ENCODE peak calls at places on chromosomes 6 and 20, in seven cellular contexts. One of them, this sample, is unnamed.

GRCh38 chr20:33410081-33410742 is 8.9 kb upstream of the CDK5RAP1 start:
- DNase-seq in CD8-positive, alpha-beta T cell: no peak
- DNase-seq in fibroblast of lung: no peak
- DNase-seq in upper lobe of right lung: no peak
- DNase-seq in cardiac fibroblast: no peak
- DNase-seq in NB4: no peak
- DNase-seq in PC-9: no peak
- DNase-seq in this sample: no peak

GRCh38 chr6:104402572-104402971 is 457.1 kb downstream of the HACE1 start:
- DNase-seq in PC-9: peak
- DNase-seq in NB4: no peak
- DNase-seq in CD8-positive, alpha-beta T cell: no peak
- DNase-seq in upper lobe of right lung: no peak
- DNase-seq in cardiac fibroblast: no peak
- DNase-seq in fibroblast of lung: no peak
- DNase-seq in this sample: peak

GRCh38 chr6:124974770-124975377 is 12.6 kb downstream of the RNF217 start:
- DNase-seq in CD8-positive, alpha-beta T cell: no peak
- DNase-seq in PC-9: no peak
- DNase-seq in cardiac fibroblast: no peak
- DNase-seq in upper lobe of right lung: no peak
- DNase-seq in NB4: no peak
- DNase-seq in fibroblast of lung: no peak
- DNase-seq in this sample: no peak

GRCh38 chr6:125951323-125951722 is 5.2 kb upstream of the HINT3 start:
- DNase-seq in fibroblast of lung: no peak
- DNase-seq in CD8-positive, alpha-beta T cell: no peak
- DNase-seq in PC-9: no peak
- DNase-seq in NB4: no peak
- DNase-seq in cardiac fibroblast: peak
- DNase-seq in upper lobe of right lung: no peak
- DNase-seq in this sample: no peak

GRCh38 chr6:17790486-17790885 is 83.8 kb upstream of the NUP153 start:
- DNase-seq in fibroblast of lung: no peak
- DNase-seq in cardiac fibroblast: peak
- DNase-seq in CD8-positive, alpha-beta T cell: no peak
- DNase-seq in PC-9: no peak
- DNase-seq in NB4: peak
- DNase-seq in upper lobe of right lung: no peak
- DNase-seq in this sample: no peak

GRCh38 chr6:44253307-44254101 is 3.8 kb downstream of the SLC35B2 start:
- DNase-seq in cardiac fibroblast: peak
- DNase-seq in CD8-positive, alpha-beta T cell: peak
- DNase-seq in NB4: peak
- DNase-seq in fibroblast of lung: no peak
- DNase-seq in PC-9: peak
- DNase-seq in upper lobe of right lung: no peak
- DNase-seq in this sample: peak

GRCh38 chr20:8223096-8223870 is 91.2 kb downstream of the PLCB1 start:
- DNase-seq in CD8-positive, alpha-beta T cell: no peak
- DNase-seq in NB4: no peak
- DNase-seq in cardiac fibroblast: peak
- DNase-seq in fibroblast of lung: peak
- DNase-seq in PC-9: peak
- DNase-seq in upper lobe of right lung: no peak
- DNase-seq in this sample: peak

GRCh38 chr20:31818376-31818908 is 714 bp upstream of the MYLK2 start:
- DNase-seq in fibroblast of lung: no peak
- DNase-seq in NB4: no peak
- DNase-seq in cardiac fibroblast: no peak
- DNase-seq in PC-9: no peak
- DNase-seq in upper lobe of right lung: peak
- DNase-seq in CD8-positive, alpha-beta T cell: no peak
- DNase-seq in this sample: no peak

GRCh38 chr6:61711849-61712248 is 574.2 kb downstream of the KHDRBS2 start:
- DNase-seq in fibroblast of lung: no peak
- DNase-seq in PC-9: no peak
- DNase-seq in CD8-positive, alpha-beta T cell: no peak
- DNase-seq in NB4: peak
- DNase-seq in upper lobe of right lung: no peak
- DNase-seq in cardiac fibroblast: no peak
- DNase-seq in this sample: no peak

GRCh38 chr6:107600936-107601335 is 111.0 kb downstream of the SOBP start:
- DNase-seq in NB4: no peak
- DNase-seq in PC-9: peak
- DNase-seq in cardiac fibroblast: peak
- DNase-seq in CD8-positive, alpha-beta T cell: no peak
- DNase-seq in fibroblast of lung: peak
- DNase-seq in upper lobe of right lung: no peak
- DNase-seq in this sample: peak

GRCh38 chr20:32474967-32475819 is 109.9 kb downstream of the NOL4L start:
- DNase-seq in upper lobe of right lung: peak
- DNase-seq in fibroblast of lung: peak
- DNase-seq in CD8-positive, alpha-beta T cell: no peak
- DNase-seq in NB4: no peak
- DNase-seq in cardiac fibroblast: peak
- DNase-seq in PC-9: peak
- DNase-seq in this sample: peak

GRCh38 chr6:81204741-81205140 is 547.7 kb downstream of the TENT5A start:
- DNase-seq in NB4: no peak
- DNase-seq in fibroblast of lung: peak
- DNase-seq in CD8-positive, alpha-beta T cell: no peak
- DNase-seq in cardiac fibroblast: peak
- DNase-seq in upper lobe of right lung: no peak
- DNase-seq in PC-9: no peak
- DNase-seq in this sample: no peak

GRCh38 chr6:11912420-11912819 is 99.7 kb upstream of the HIVEP1 start:
- DNase-seq in cardiac fibroblast: no peak
- DNase-seq in upper lobe of right lung: no peak
- DNase-seq in PC-9: no peak
- DNase-seq in CD8-positive, alpha-beta T cell: no peak
- DNase-seq in NB4: peak
- DNase-seq in fibroblast of lung: no peak
- DNase-seq in this sample: peak

GRCh38 chr20:59006864-59007757 is at the start of gene CTSZ:
- DNase-seq in NB4: peak
- DNase-seq in fibroblast of lung: peak
- DNase-seq in CD8-positive, alpha-beta T cell: peak
- DNase-seq in PC-9: no peak
- DNase-seq in cardiac fibroblast: peak
- DNase-seq in upper lobe of right lung: peak
- DNase-seq in this sample: peak

GRCh38 chr6:136466789-136467585 is 83.2 kb downstream of the MAP7 start:
- DNase-seq in fibroblast of lung: no peak
- DNase-seq in CD8-positive, alpha-beta T cell: no peak
- DNase-seq in NB4: no peak
- DNase-seq in upper lobe of right lung: no peak
- DNase-seq in cardiac fibroblast: no peak
- DNase-seq in PC-9: no peak
- DNase-seq in this sample: no peak

GRCh38 chr6:28597217-28597835 is 71.6 kb downstream of the GPX5 start:
- DNase-seq in NB4: peak
- DNase-seq in CD8-positive, alpha-beta T cell: no peak
- DNase-seq in fibroblast of lung: peak
- DNase-seq in upper lobe of right lung: no peak
- DNase-seq in cardiac fibroblast: peak
- DNase-seq in PC-9: peak
- DNase-seq in this sample: peak

GRCh38 chr6:95837890-95838289 is 177.9 kb upstream of the FUT9 start:
- DNase-seq in CD8-positive, alpha-beta T cell: no peak
- DNase-seq in NB4: no peak
- DNase-seq in fibroblast of lung: no peak
- DNase-seq in upper lobe of right lung: no peak
- DNase-seq in PC-9: no peak
- DNase-seq in cardiac fibroblast: no peak
- DNase-seq in this sample: no peak

GRCh38 chr6:113873043-113873667 is 16.0 kb downstream of the MARCKS start:
- DNase-seq in CD8-positive, alpha-beta T cell: no peak
- DNase-seq in PC-9: no peak
- DNase-seq in NB4: peak
- DNase-seq in upper lobe of right lung: peak
- DNase-seq in fibroblast of lung: no peak
- DNase-seq in cardiac fibroblast: no peak
- DNase-seq in this sample: no peak
- TF ChIP-seq CTCF in CD8-positive, alpha-beta T cell: no peak
- TF ChIP-seq CTCF in PC-9: no peak
- TF ChIP-seq CTCF in NB4: no peak
- TF ChIP-seq CTCF in upper lobe of right lung: no peak
- TF ChIP-seq CTCF in fibroblast of lung: no peak
- TF ChIP-seq CTCF in cardiac fibroblast: no peak
- TF ChIP-seq CTCF in this sample: no peak

DNA sequence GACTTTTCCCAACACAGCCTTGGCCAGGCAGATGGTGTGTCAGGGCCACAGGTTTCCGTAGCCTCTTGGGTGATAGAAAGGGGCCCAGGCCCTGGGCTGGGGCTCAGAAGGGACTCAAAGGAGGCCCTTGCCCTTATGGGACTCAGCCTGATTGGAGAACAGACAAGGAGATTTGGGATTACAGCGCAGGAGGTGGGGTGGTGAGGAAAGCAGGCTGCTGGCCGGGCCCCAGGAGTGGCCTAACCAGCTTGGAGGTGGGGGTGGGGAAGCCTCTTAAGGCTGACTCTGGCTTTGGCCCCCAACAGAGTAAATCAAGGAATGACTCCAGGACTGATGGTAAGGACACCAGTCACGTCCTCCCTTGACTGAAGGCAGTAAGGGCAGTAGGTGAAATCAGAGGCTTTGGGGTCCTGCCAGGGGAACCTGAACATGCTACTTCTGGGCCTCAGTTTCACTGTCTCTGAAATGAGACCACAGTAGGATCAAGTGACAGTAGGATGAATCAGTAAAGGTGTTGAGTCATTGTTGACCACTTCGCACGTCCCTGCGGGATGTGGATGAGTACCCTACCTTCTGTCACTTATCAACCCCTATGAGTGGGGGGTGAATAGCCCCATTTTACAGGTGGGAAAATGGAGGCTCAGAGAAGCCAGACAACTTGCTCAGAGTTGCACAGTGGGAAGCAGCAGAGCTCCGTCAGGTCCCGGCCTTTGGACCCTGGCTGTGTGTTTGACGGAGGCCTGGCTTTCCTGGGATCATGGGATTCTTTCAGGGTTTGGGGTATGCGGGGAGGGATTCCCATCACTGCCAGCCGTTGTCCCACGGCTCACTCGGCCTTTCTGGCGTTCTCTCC is 4.5 kb downstream of the SNAI1 start:
- DNase-seq in fibroblast of lung: peak
- DNase-seq in upper lobe of right lung: no peak
- DNase-seq in cardiac fibroblast: no peak
- DNase-seq in CD8-positive, alpha-beta T cell: no peak
- DNase-seq in PC-9: no peak
- DNase-seq in NB4: no peak
- DNase-seq in this sample: no peak
- TF ChIP-seq CTCF in fibroblast of lung: no peak
- TF ChIP-seq CTCF in upper lobe of right lung: no peak
- TF ChIP-seq CTCF in cardiac fibroblast: no peak
- TF ChIP-seq CTCF in CD8-positive, alpha-beta T cell: no peak
- TF ChIP-seq CTCF in PC-9: no peak
- TF ChIP-seq CTCF in NB4: no peak
- TF ChIP-seq CTCF in this sample: no peak

DNA sequence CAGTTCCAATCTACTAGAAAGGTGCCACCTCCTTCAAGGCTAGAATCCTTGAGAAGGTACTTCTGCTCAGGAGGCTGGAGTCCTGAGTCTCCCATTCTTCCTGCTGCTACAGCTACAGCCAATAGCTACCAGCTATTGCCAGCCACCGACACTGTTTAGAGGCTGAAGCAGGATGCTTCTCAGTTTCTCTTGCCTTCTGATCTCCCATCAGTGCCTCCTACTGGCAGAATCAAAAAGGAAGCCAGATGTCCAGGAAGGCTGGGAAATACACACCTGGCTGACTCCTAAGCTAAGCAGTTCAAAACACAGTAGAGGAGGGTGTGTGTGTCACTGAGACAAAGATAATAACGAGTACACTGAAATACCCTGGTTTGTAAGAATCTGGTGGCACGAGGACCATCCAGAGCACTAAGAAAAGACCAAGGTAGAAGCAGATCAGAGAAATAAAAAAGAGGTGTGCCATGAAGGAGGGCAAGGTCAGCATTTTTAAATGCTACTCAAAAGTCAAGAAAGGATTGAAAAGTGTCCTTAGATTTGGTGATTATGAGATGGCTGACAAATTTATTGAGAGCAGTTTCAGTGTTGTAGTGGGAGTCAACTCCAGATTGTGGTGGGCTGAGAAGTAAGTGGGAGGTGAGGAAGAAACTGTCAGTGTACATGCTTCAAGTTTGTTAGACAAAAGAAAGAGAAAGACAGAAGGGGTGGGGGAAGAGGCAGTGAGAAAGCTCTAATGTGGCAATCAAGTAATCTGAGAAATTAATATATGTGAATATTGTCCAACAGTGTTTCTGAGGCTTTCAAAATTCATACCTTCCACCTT is 2.3 kb upstream of the HLA-DMA start:
- DNase-seq in cardiac fibroblast: peak
- DNase-seq in CD8-positive, alpha-beta T cell: no peak
- DNase-seq in PC-9: no peak
- DNase-seq in upper lobe of right lung: no peak
- DNase-seq in fibroblast of lung: no peak
- DNase-seq in NB4: peak
- DNase-seq in this sample: peak
- TF ChIP-seq CTCF in cardiac fibroblast: peak
- TF ChIP-seq CTCF in CD8-positive, alpha-beta T cell: peak
- TF ChIP-seq CTCF in PC-9: peak
- TF ChIP-seq CTCF in upper lobe of right lung: peak
- TF ChIP-seq CTCF in fibroblast of lung: peak
- TF ChIP-seq CTCF in NB4: peak
- TF ChIP-seq CTCF in this sample: peak

DNA sequence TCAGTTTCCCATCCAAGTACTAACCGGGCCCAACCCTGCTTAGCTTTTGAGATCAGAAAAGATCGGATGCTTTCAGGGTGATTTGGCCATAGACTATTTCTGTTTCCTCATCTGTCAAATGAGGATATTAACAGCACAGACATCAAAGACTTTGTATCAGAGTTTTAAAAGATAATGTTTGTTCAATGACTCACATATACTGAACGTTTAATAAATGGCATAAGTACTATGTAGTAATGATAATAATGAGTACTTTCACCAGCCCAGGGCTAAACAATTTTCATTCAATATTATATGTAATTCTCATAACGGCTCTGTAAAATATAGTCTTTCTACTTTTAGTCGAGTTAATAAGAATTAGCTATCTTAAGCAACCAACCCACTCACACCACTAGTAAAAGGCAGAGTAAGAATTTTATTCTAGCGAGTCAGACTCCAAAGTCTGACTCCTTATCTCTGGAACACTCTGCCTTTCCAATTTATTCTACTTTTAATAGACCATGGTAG is 216.5 kb downstream of the ARHGAP18 start:
- DNase-seq in upper lobe of right lung: no peak
- DNase-seq in CD8-positive, alpha-beta T cell: no peak
- DNase-seq in fibroblast of lung: peak
- DNase-seq in PC-9: peak
- DNase-seq in cardiac fibroblast: peak
- DNase-seq in NB4: no peak
- DNase-seq in this sample: peak
- TF ChIP-seq CTCF in upper lobe of right lung: no peak
- TF ChIP-seq CTCF in CD8-positive, alpha-beta T cell: no peak
- TF ChIP-seq CTCF in fibroblast of lung: no peak
- TF ChIP-seq CTCF in PC-9: no peak
- TF ChIP-seq CTCF in cardiac fibroblast: no peak
- TF ChIP-seq CTCF in NB4: no peak
- TF ChIP-seq CTCF in this sample: no peak

GRCh38 chr20:62860391-62860923 is 1.2 kb downstream of the TCFL5 start:
- DNase-seq in cardiac fibroblast: peak
- DNase-seq in NB4: peak
- DNase-seq in PC-9: peak
- DNase-seq in CD8-positive, alpha-beta T cell: no peak
- DNase-seq in upper lobe of right lung: no peak
- DNase-seq in fibroblast of lung: peak
- DNase-seq in this sample: peak
- TF ChIP-seq CTCF in cardiac fibroblast: no peak
- TF ChIP-seq CTCF in NB4: no peak
- TF ChIP-seq CTCF in PC-9: no peak
- TF ChIP-seq CTCF in CD8-positive, alpha-beta T cell: no peak
- TF ChIP-seq CTCF in upper lobe of right lung: no peak
- TF ChIP-seq CTCF in fibroblast of lung: no peak
- TF ChIP-seq CTCF in this sample: peak